ENCODE peak calls at places on chromosomes 2 and 18, in four cellular contexts. A, O, J and N are unnamed samples.
A peak's percentile ranks its signal among the peaks of the same experiment; 100 is the strongest.

GRCh38 chr18:57942090-57942489 is 101.9 kb upstream of the NEDD4L start:
- DNase-seq in O (no peak), A (no peak), J (no peak), N (no peak)

GRCh38 chr2:183269956-183270355 is 145.7 kb downstream of the NUP35 start:
- DNase-seq in J (no peak), O (no peak), A (no peak), N (no peak)

GRCh38 chr18:5142859-5143258 is 54.2 kb downstream of the AKAIN1 start:
- DNase-seq in O (no peak), A (no peak), J (no peak), N (no peak)

GRCh38 chr2:241561811-241562210 is 3.3 kb downstream of the BOK start:
- DNase-seq in O (peak; percentile 50), J (no peak), A (peak; percentile 76), N (peak; percentile 88)

GRCh38 chr2:74584088-74584645 is 29.6 kb downstream of the DOK1 start:
- DNase-seq in J (no peak), O (no peak), A (no peak), N (no peak)

GRCh38 chr2:73938761-73939352 is 12.2 kb downstream of the DGUOK start:
- DNase-seq in A (no peak), O (no peak), J (no peak), N (no peak)

GRCh38 chr2:207235621-207236020 is 69.9 kb upstream of the KLF7 start:
- DNase-seq in J (no peak), A (no peak), O (no peak), N (no peak)

GRCh38 chr2:201781583-201782051 is 884 bp upstream of the ALS2 start:
- DNase-seq in O (no peak), J (no peak), A (no peak), N (peak; percentile 52)

GRCh38 chr2:200104015-200104414 is 148.6 kb downstream of the MAIP1 start:
- DNase-seq in O (no peak), J (peak; percentile 12), A (no peak), N (no peak)

GRCh38 chr2:27606611-27607010 is 22.2 kb downstream of the CCDC121 start:
- DNase-seq in J (no peak), O (no peak), A (no peak), N (no peak)

GRCh38 chr2:28395334-28396061 is 2.8 kb downstream of the FOSL2 start:
- DNase-seq in J (peak; percentile 54), O (peak; percentile 68), A (no peak), N (peak; percentile 72)

GRCh38 chr2:161990741-161991140 is 83.3 kb downstream of the DPP4 start:
- DNase-seq in O (no peak), A (no peak), J (peak; percentile 32), N (no peak)

GRCh38 chr18:10095356-10095755 is 181.5 kb downstream of the VAPA start:
- DNase-seq in J (no peak), A (no peak), O (no peak), N (no peak)

GRCh38 chr2:38215993-38216392 is 140.0 kb upstream of the CYP1B1 start:
- DNase-seq in A (no peak), O (no peak), J (peak; percentile 84), N (no peak)

GRCh38 chr2:45009928-45010705 is 865 bp upstream of the SIX2 start:
- DNase-seq in O (peak; percentile 18), A (peak; percentile 59), J (peak; percentile 35), N (no peak)

GRCh38 chr2:237295889-237296480 is 118.0 kb downstream of the COL6A3 start:
- DNase-seq in J (no peak), A (no peak), O (no peak), N (no peak)

GRCh38 chr2:190119257-190119656 is 56.7 kb upstream of the MSTN start:
- DNase-seq in O (no peak), J (no peak), A (no peak), N (peak; percentile 35)

GRCh38 chr2:208406474-208407451 is at the start of gene PTH2R:
- DNase-seq in O (no peak), A (no peak), J (no peak), N (no peak)

GRCh38 chr2:146572598-146572997 is 1272.2 kb upstream of the ACVR2A start:
- DNase-seq in J (no peak), A (no peak), O (no peak), N (no peak)

GRCh38 chr2:60796573-60797509 is 40.8 kb downstream of the PAPOLG start:
- DNase-seq in A (no peak), J (no peak), O (no peak), N (no peak)

GRCh38 chr2:162029287-162029901 is 44.6 kb downstream of the DPP4 start:
- DNase-seq in O (no peak), A (peak; percentile 27), J (no peak), N (no peak)

GRCh38 chr2:177692042-177692823 is 299.7 kb downstream of the AGPS start:
- DNase-seq in J (no peak), A (no peak), O (no peak), N (no peak)

GRCh38 chr2:101795033-101795432 is 97.5 kb downstream of the MAP4K4 start:
- DNase-seq in O (no peak), A (no peak), J (no peak), N (no peak)

GRCh38 chr2:66925128-66925527 is 472.0 kb upstream of the ETAA1 start:
- DNase-seq in O (no peak), J (no peak), A (no peak), N (no peak)

GRCh38 chr18:79640875-79641274 is 38.7 kb upstream of the CTDP1 start:
- DNase-seq in J (no peak), O (no peak), A (no peak), N (no peak)

GRCh38 chr2:118309201-118310015 is 221.1 kb downstream of the INSIG2 start:
- DNase-seq in O (no peak), A (no peak), J (no peak), N (no peak)

GRCh38 chr2:175030380-175031271 is 25.4 kb upstream of the CHN1 start:
- DNase-seq in O (peak; percentile 13), A (no peak), J (peak; percentile 58), N (peak; percentile 23)

GRCh38 chr2:25363733-25364132 is 22.0 kb upstream of the DNMT3A start:
- DNase-seq in A (no peak), O (no peak), J (no peak), N (no peak)

GRCh38 chr2:136051725-136052048 is 66.3 kb upstream of the DARS1 start:
- DNase-seq in J (no peak), A (no peak), O (no peak), N (no peak)

GRCh38 chr2:201298462-201298861 is 38.1 kb downstream of the CASP8 start:
- DNase-seq in J (no peak), O (no peak), A (no peak), N (no peak)

DNA sequence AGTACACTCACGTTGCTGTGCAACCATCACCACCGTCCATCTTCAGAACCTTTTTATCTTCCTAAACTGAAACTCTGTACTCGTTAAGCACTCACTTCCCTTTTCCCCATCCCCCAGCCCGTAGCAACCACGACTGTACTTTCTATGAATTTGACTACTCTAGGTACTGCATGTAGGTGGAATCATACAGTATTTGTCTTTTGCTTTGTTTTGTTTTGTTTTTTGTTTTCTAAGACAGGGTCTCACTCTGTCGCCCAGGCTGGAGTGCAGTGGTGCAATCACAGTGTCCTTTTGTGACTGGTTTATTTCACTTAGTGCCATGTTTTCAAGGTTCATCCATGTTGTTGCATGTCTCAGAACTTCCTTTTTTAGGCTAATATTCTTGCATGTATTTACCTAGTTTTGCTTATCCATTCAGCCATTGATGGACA is 7.0 kb upstream of the TYMS start:
- DNase-seq in O (no peak), A (no peak), J (no peak), N (no peak)
- TF ChIP-seq EP300 in O (no peak), A (no peak), J (no peak), N (no peak)

GRCh38 chr2:197279997-197280756 is 30.4 kb downstream of the ANKRD44 start:
- DNase-seq in J (no peak), A (no peak), O (no peak), N (no peak)

GRCh38 chr2:197286805-197287595 is 23.6 kb downstream of the ANKRD44 start:
- DNase-seq in A (peak; percentile 59), O (peak; percentile 65), J (peak; percentile 90), N (peak; percentile 46)

GRCh38 chr2:197281421-197281820 is 29.2 kb downstream of the ANKRD44 start:
- DNase-seq in A (no peak), J (no peak), O (no peak), N (no peak)

GRCh38 chr2:197285361-197285760 is 25.2 kb downstream of the ANKRD44 start:
- DNase-seq in O (no peak), J (no peak), A (no peak), N (no peak)
- H3K4me1 ChIP-seq in O (no peaks in the 10 kb centered on the region), J (peaks cover 17% of the 10 kb centered on the region), A (no peaks in the 10 kb centered on the region), N (no peaks in the 10 kb centered on the region)

GRCh38 chr2:111669928-111670695 is 213.9 kb downstream of the ANAPC1 start:
- DNase-seq in O (no peak), J (no peak), A (no peak), N (no peak)
- H3K27ac ChIP-seq in O (no peak overlapping the region), J (peak overlapping the region; percentile 39), A (no peak overlapping the region), N (no peak overlapping the region)

GRCh38 chr2:80145499-80145898 is 159.1 kb downstream of the LRRTM1 start:
- DNase-seq in O (no peak), J (no peak), A (no peak), N (no peak)

GRCh38 chr2:80149991-80150390 is 154.6 kb downstream of the LRRTM1 start:
- DNase-seq in A (no peak), J (no peak), O (no peak), N (no peak)

GRCh38 chr2:80148906-80149305 is 155.6 kb downstream of the LRRTM1 start:
- DNase-seq in O (no peak), A (no peak), J (no peak), N (no peak)

GRCh38 chr2:80151248-80151647 is 153.3 kb downstream of the LRRTM1 start:
- DNase-seq in J (no peak), A (no peak), O (no peak), N (no peak)

DNA sequence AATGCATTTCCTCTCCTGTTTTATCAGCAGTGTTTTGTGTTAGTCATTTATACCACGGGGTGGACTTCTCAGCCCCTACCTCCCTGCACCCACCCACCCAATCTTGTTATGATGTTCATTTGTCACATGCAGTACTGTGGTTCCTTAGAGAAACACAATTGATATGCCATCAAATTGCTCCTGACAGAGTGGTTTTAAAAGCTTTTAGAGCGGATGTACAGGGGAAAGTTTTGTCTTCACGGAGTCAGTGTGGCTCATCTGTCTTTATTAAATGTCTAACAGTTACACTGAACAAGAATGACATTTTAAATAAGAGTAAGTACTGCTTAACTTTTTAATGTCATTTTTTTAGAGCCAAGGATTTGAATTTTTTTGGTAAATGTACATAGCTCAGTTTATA is 156.9 kb downstream of the LRRTM1 start:
- DNase-seq in J (no peak), A (no peak), O (no peak), N (no peak)
- TF ChIP-seq EP300 in J (no peak), A (no peak), O (no peak), N (no peak)

GRCh38 chr2:111119847-111120252 is 864 bp upstream of the BCL2L11 start:
- DNase-seq in J (no peak), A (no peak), O (peak; percentile 33), N (peak; percentile 40)

GRCh38 chr2:111122631-111123421 is 2.1 kb downstream of the BCL2L11 start:
- DNase-seq in O (peak; percentile 74), A (peak; percentile 89), J (peak; percentile 76), N (peak; percentile 70)

GRCh38 chr2:111120253-111121027 is at the start of gene BCL2L11:
- DNase-seq in O (peak; percentile 96), J (peak; percentile 94), A (peak; percentile 96), N (peak; percentile 89)

GRCh38 chr2:111121873-111122630 is 1.3 kb downstream of the BCL2L11 start:
- DNase-seq in O (peak; percentile 91), J (peak; percentile 86), A (peak; percentile 91), N (peak; percentile 91)

GRCh38 chr2:111121028-111121872 is 536 bp downstream of the BCL2L11 start:
- DNase-seq in J (peak; percentile 45), O (peak; percentile 49), A (peak; percentile 58), N (peak; percentile 67)
- H3K4me1 ChIP-seq in J (peaks cover 21% of the 10 kb centered on the region), O (peaks cover 43% of the 10 kb centered on the region), A (peaks cover 37% of the 10 kb centered on the region), N (peaks cover 16% of the 10 kb centered on the region)